ENCODE peak calls at places on chromosomes 13 and 19, in five cellular contexts. One of them, this sample, is unnamed.

GRCh38 chr19:29702161-29702957 is 12.7 kb downstream of the C19orf12 start:
- DNase-seq in activated CD4-positive, alpha-beta T cell treated with anti-CD3 and anti-CD28 coated beads, Interleukin-2, amount 10 ng/mL, durations not matched to agents 7 days and 5 days: no peak
- DNase-seq in stimulated activated CD8-positive, alpha-beta memory T cell treated with anti-CD3 and anti-CD28 coated beads, Interleukin-4, amount 100 ng/mL, for 4 hours: no peak
- DNase-seq in iris pigment epithelial cell: no peak
- DNase-seq in EL: no peak
- DNase-seq in this sample: no peak

GRCh38 chr19:9871626-9872338 is 36.7 kb downstream of the PIN1 start:
- DNase-seq in activated CD4-positive, alpha-beta T cell treated with anti-CD3 and anti-CD28 coated beads, Interleukin-2, amount 10 ng/mL, durations not matched to agents 7 days and 5 days: no peak
- DNase-seq in stimulated activated CD8-positive, alpha-beta memory T cell treated with anti-CD3 and anti-CD28 coated beads, Interleukin-4, amount 100 ng/mL, for 4 hours: no peak
- DNase-seq in iris pigment epithelial cell: no peak
- DNase-seq in EL: no peak
- DNase-seq in this sample: no peak

GRCh38 chr19:4360081-4360569 is 16.8 kb downstream of the MPND start:
- DNase-seq in iris pigment epithelial cell: no peak
- DNase-seq in activated CD4-positive, alpha-beta T cell treated with anti-CD3 and anti-CD28 coated beads, Interleukin-2, amount 10 ng/mL, durations not matched to agents 7 days and 5 days: no peak
- DNase-seq in EL: no peak
- DNase-seq in stimulated activated CD8-positive, alpha-beta memory T cell treated with anti-CD3 and anti-CD28 coated beads, Interleukin-4, amount 100 ng/mL, for 4 hours: no peak
- DNase-seq in this sample: no peak

GRCh38 chr19:31419871-31420430 is 70.7 kb upstream of the TSHZ3 start:
- DNase-seq in stimulated activated CD8-positive, alpha-beta memory T cell treated with anti-CD3 and anti-CD28 coated beads, Interleukin-4, amount 100 ng/mL, for 4 hours: no peak
- DNase-seq in activated CD4-positive, alpha-beta T cell treated with anti-CD3 and anti-CD28 coated beads, Interleukin-2, amount 10 ng/mL, durations not matched to agents 7 days and 5 days: no peak
- DNase-seq in EL: no peak
- DNase-seq in iris pigment epithelial cell: no peak
- DNase-seq in this sample: no peak

GRCh38 chr19:1644070-1644469 is 8.3 kb downstream of the TCF3 start:
- DNase-seq in iris pigment epithelial cell: no peak
- DNase-seq in EL: no peak
- DNase-seq in stimulated activated CD8-positive, alpha-beta memory T cell treated with anti-CD3 and anti-CD28 coated beads, Interleukin-4, amount 100 ng/mL, for 4 hours: no peak
- DNase-seq in activated CD4-positive, alpha-beta T cell treated with anti-CD3 and anti-CD28 coated beads, Interleukin-2, amount 10 ng/mL, durations not matched to agents 7 days and 5 days: no peak
- DNase-seq in this sample: no peak

GRCh38 chr13:108985166-108985565 is 355.8 kb downstream of the MYO16 start:
- DNase-seq in stimulated activated CD8-positive, alpha-beta memory T cell treated with anti-CD3 and anti-CD28 coated beads, Interleukin-4, amount 100 ng/mL, for 4 hours: no peak
- DNase-seq in iris pigment epithelial cell: no peak
- DNase-seq in EL: no peak
- DNase-seq in activated CD4-positive, alpha-beta T cell treated with anti-CD3 and anti-CD28 coated beads, Interleukin-2, amount 10 ng/mL, durations not matched to agents 7 days and 5 days: no peak
- DNase-seq in this sample: no peak

GRCh38 chr19:4586691-4587090 is 27.2 kb upstream of the SEMA6B start:
- DNase-seq in activated CD4-positive, alpha-beta T cell treated with anti-CD3 and anti-CD28 coated beads, Interleukin-2, amount 10 ng/mL, durations not matched to agents 7 days and 5 days: no peak
- DNase-seq in stimulated activated CD8-positive, alpha-beta memory T cell treated with anti-CD3 and anti-CD28 coated beads, Interleukin-4, amount 100 ng/mL, for 4 hours: no peak
- DNase-seq in EL: no peak
- DNase-seq in iris pigment epithelial cell: no peak
- DNase-seq in this sample: no peak

GRCh38 chr19:35041548-35042055 is at the start of gene HPN:
- DNase-seq in activated CD4-positive, alpha-beta T cell treated with anti-CD3 and anti-CD28 coated beads, Interleukin-2, amount 10 ng/mL, durations not matched to agents 7 days and 5 days: no peak
- DNase-seq in EL: no peak
- DNase-seq in stimulated activated CD8-positive, alpha-beta memory T cell treated with anti-CD3 and anti-CD28 coated beads, Interleukin-4, amount 100 ng/mL, for 4 hours: no peak
- DNase-seq in iris pigment epithelial cell: no peak
- DNase-seq in this sample: no peak

GRCh38 chr13:109918179-109918651 is 131.8 kb upstream of the IRS2 start:
- DNase-seq in iris pigment epithelial cell: peak
- DNase-seq in stimulated activated CD8-positive, alpha-beta memory T cell treated with anti-CD3 and anti-CD28 coated beads, Interleukin-4, amount 100 ng/mL, for 4 hours: no peak
- DNase-seq in EL: peak
- DNase-seq in activated CD4-positive, alpha-beta T cell treated with anti-CD3 and anti-CD28 coated beads, Interleukin-2, amount 10 ng/mL, durations not matched to agents 7 days and 5 days: no peak
- DNase-seq in this sample: no peak

GRCh38 chr13:25455146-25455545 is 83.4 kb downstream of the ATP8A2 start:
- DNase-seq in iris pigment epithelial cell: no peak
- DNase-seq in activated CD4-positive, alpha-beta T cell treated with anti-CD3 and anti-CD28 coated beads, Interleukin-2, amount 10 ng/mL, durations not matched to agents 7 days and 5 days: no peak
- DNase-seq in stimulated activated CD8-positive, alpha-beta memory T cell treated with anti-CD3 and anti-CD28 coated beads, Interleukin-4, amount 100 ng/mL, for 4 hours: no peak
- DNase-seq in EL: no peak
- DNase-seq in this sample: peak

GRCh38 chr19:13718733-13719132 is 45.6 kb upstream of the MRI1 start:
- DNase-seq in iris pigment epithelial cell: peak
- DNase-seq in stimulated activated CD8-positive, alpha-beta memory T cell treated with anti-CD3 and anti-CD28 coated beads, Interleukin-4, amount 100 ng/mL, for 4 hours: no peak
- DNase-seq in EL: peak
- DNase-seq in activated CD4-positive, alpha-beta T cell treated with anti-CD3 and anti-CD28 coated beads, Interleukin-2, amount 10 ng/mL, durations not matched to agents 7 days and 5 days: no peak
- DNase-seq in this sample: peak

GRCh38 chr13:22839554-22840286 is 341.1 kb upstream of the SGCG start:
- DNase-seq in activated CD4-positive, alpha-beta T cell treated with anti-CD3 and anti-CD28 coated beads, Interleukin-2, amount 10 ng/mL, durations not matched to agents 7 days and 5 days: no peak
- DNase-seq in iris pigment epithelial cell: no peak
- DNase-seq in EL: no peak
- DNase-seq in stimulated activated CD8-positive, alpha-beta memory T cell treated with anti-CD3 and anti-CD28 coated beads, Interleukin-4, amount 100 ng/mL, for 4 hours: no peak
- DNase-seq in this sample: no peak

GRCh38 chr13:114235697-114236096 is 1.0 kb downstream of the CDC16 start:
- DNase-seq in activated CD4-positive, alpha-beta T cell treated with anti-CD3 and anti-CD28 coated beads, Interleukin-2, amount 10 ng/mL, durations not matched to agents 7 days and 5 days: no peak
- DNase-seq in iris pigment epithelial cell: no peak
- DNase-seq in stimulated activated CD8-positive, alpha-beta memory T cell treated with anti-CD3 and anti-CD28 coated beads, Interleukin-4, amount 100 ng/mL, for 4 hours: no peak
- DNase-seq in EL: no peak
- DNase-seq in this sample: no peak

GRCh38 chr19:19105365-19106060 is 32.8 kb downstream of the TMEM161A start:
- DNase-seq in stimulated activated CD8-positive, alpha-beta memory T cell treated with anti-CD3 and anti-CD28 coated beads, Interleukin-4, amount 100 ng/mL, for 4 hours: no peak
- DNase-seq in iris pigment epithelial cell: peak
- DNase-seq in EL: peak
- DNase-seq in activated CD4-positive, alpha-beta T cell treated with anti-CD3 and anti-CD28 coated beads, Interleukin-2, amount 10 ng/mL, durations not matched to agents 7 days and 5 days: no peak
- DNase-seq in this sample: no peak

GRCh38 chr19:54653181-54653809 is 9.5 kb upstream of the LILRB4 start:
- DNase-seq in activated CD4-positive, alpha-beta T cell treated with anti-CD3 and anti-CD28 coated beads, Interleukin-2, amount 10 ng/mL, durations not matched to agents 7 days and 5 days: no peak
- DNase-seq in iris pigment epithelial cell: peak
- DNase-seq in EL: peak
- DNase-seq in stimulated activated CD8-positive, alpha-beta memory T cell treated with anti-CD3 and anti-CD28 coated beads, Interleukin-4, amount 100 ng/mL, for 4 hours: no peak
- DNase-seq in this sample: no peak

This sample was measured in cerebellum.